ENCODE peak calls at places on chromosomes 1 and 21, in four cellular contexts. One of them, this sample, is unnamed.

GRCh38 chr1:172917972-172918371 is 132.8 kb downstream of the TNFSF18 start:
- DNase-seq in upper lobe of right lung: no peak
- DNase-seq in fibroblast of lung: peak; percentile 94
- DNase-seq in lung: no peak
- DNase-seq in this sample: no peak

GRCh38 chr1:33502726-33503125 is 30.3 kb downstream of the ZSCAN20 start:
- DNase-seq in upper lobe of right lung: no peak
- DNase-seq in fibroblast of lung: no peak
- DNase-seq in lung: no peak
- DNase-seq in this sample: no peak

GRCh38 chr1:47976267-47976666 is 20.9 kb downstream of the TRABD2B start:
- DNase-seq in upper lobe of right lung: no peak
- DNase-seq in fibroblast of lung: no peak
- DNase-seq in lung: no peak
- DNase-seq in this sample: no peak

GRCh38 chr1:193181985-193182384 is 4.4 kb downstream of the B3GALT2 start:
- DNase-seq in upper lobe of right lung: no peak
- DNase-seq in fibroblast of lung: peak; percentile 29
- DNase-seq in lung: no peak
- DNase-seq in this sample: no peak

GRCh38 chr21:37582613-37583012 is 216.0 kb downstream of the DYRK1A start:
- DNase-seq in upper lobe of right lung: no peak
- DNase-seq in fibroblast of lung: peak; percentile 81
- DNase-seq in lung: no peak
- DNase-seq in this sample: peak; percentile 61

GRCh38 chr1:117821782-117822447 is 107.5 kb downstream of the GDAP2 start:
- DNase-seq in upper lobe of right lung: no peak
- DNase-seq in fibroblast of lung: peak; percentile 94
- DNase-seq in lung: no peak
- DNase-seq in this sample: no peak

GRCh38 chr21:42746593-42747266 is 93.3 kb downstream of the PDE9A start:
- DNase-seq in upper lobe of right lung: peak; percentile 86
- DNase-seq in fibroblast of lung: no peak
- DNase-seq in lung: peak; percentile 58
- DNase-seq in this sample: no peak

GRCh38 chr1:207027921-207028320 is 4.6 kb downstream of the C1orf116 start:
- DNase-seq in upper lobe of right lung: no peak
- DNase-seq in fibroblast of lung: no peak
- DNase-seq in lung: no peak
- DNase-seq in this sample: no peak

GRCh38 chr1:201183209-201183608 is 7.4 kb upstream of the IGFN1 start:
- DNase-seq in upper lobe of right lung: peak; percentile 22
- DNase-seq in fibroblast of lung: no peak
- DNase-seq in lung: no peak
- DNase-seq in this sample: no peak

GRCh38 chr1:52328615-52329014 is 37.4 kb downstream of the CC2D1B start:
- DNase-seq in upper lobe of right lung: no peak
- DNase-seq in fibroblast of lung: no peak
- DNase-seq in lung: no peak
- DNase-seq in this sample: no peak

GRCh38 chr21:43917515-43918384 is 52.7 kb downstream of the AGPAT3 start:
- DNase-seq in upper lobe of right lung: peak; percentile 37
- DNase-seq in fibroblast of lung: no peak
- DNase-seq in lung: no peak
- DNase-seq in this sample: no peak

GRCh38 chr1:17586172-17586963 is 46.9 kb downstream of the ARHGEF10L start:
- DNase-seq in upper lobe of right lung: peak; percentile 71
- DNase-seq in fibroblast of lung: peak; percentile 87
- DNase-seq in lung: no peak
- DNase-seq in this sample: no peak

GRCh38 chr1:55468438-55468837 is 253.3 kb upstream of the USP24 start:
- DNase-seq in upper lobe of right lung: no peak
- DNase-seq in fibroblast of lung: peak; percentile 73
- DNase-seq in lung: no peak
- DNase-seq in this sample: no peak

GRCh38 chr21:45228656-45229240 is 58.9 kb downstream of the POFUT2 start:
- DNase-seq in upper lobe of right lung: no peak
- DNase-seq in fibroblast of lung: no peak
- DNase-seq in lung: no peak
- DNase-seq in this sample: no peak

GRCh38 chr1:41109316-41110263 is 88.1 kb upstream of the SLFNL1 start:
- DNase-seq in upper lobe of right lung: no peak
- DNase-seq in fibroblast of lung: peak; percentile 96
- DNase-seq in lung: peak; percentile 50
- DNase-seq in this sample: peak; percentile 43

GRCh38 chr1:95554408-95554807 is 320.4 kb downstream of the RWDD3 start:
- DNase-seq in upper lobe of right lung: no peak
- DNase-seq in fibroblast of lung: no peak
- DNase-seq in lung: no peak
- DNase-seq in this sample: no peak

GRCh38 chr1:15038232-15039016 is 115.1 kb upstream of the TMEM51 start:
- DNase-seq in upper lobe of right lung: no peak
- DNase-seq in fibroblast of lung: peak; percentile 33
- DNase-seq in lung: no peak
- DNase-seq in this sample: no peak

GRCh38 chr1:904271-904950 is 19.3 kb upstream of the SAMD11 start:
- DNase-seq in upper lobe of right lung: peak; percentile 92
- DNase-seq in fibroblast of lung: peak; percentile 76
- DNase-seq in lung: peak; percentile 82
- DNase-seq in this sample: peak; percentile 67

GRCh38 chr1:10765734-10766478 is 30.5 kb downstream of the CASZ1 start:
- DNase-seq in upper lobe of right lung: no peak
- DNase-seq in fibroblast of lung: no peak
- DNase-seq in lung: peak; percentile 65
- DNase-seq in this sample: no peak

GRCh38 chr21:34878940-34879339 is 170.2 kb downstream of the RUNX1 start:
- DNase-seq in upper lobe of right lung: no peak
- DNase-seq in fibroblast of lung: no peak
- DNase-seq in lung: no peak
- DNase-seq in this sample: no peak

GRCh38 chr1:173868266-173869107 is at the start of gene ZBTB37:
- DNase-seq in upper lobe of right lung: peak; percentile 98
- DNase-seq in fibroblast of lung: no peak
- DNase-seq in lung: peak; percentile 94
- DNase-seq in this sample: peak; percentile 99

GRCh38 chr1:71717186-71717585 is 565.2 kb downstream of the NEGR1 start:
- DNase-seq in upper lobe of right lung: no peak
- DNase-seq in fibroblast of lung: no peak
- DNase-seq in lung: no peak
- DNase-seq in this sample: no peak

GRCh38 chr1:88736633-88737248 is 52.7 kb downstream of the PKN2 start:
- DNase-seq in upper lobe of right lung: no peak
- DNase-seq in fibroblast of lung: peak; percentile 63
- DNase-seq in lung: no peak
- DNase-seq in this sample: peak; percentile 40

GRCh38 chr1:31010081-31010989 is 55.2 kb downstream of the PUM1 start:
- DNase-seq in upper lobe of right lung: no peak
- DNase-seq in fibroblast of lung: peak; percentile 33
- DNase-seq in lung: no peak
- DNase-seq in this sample: no peak

GRCh38 chr1:88088481-88088880 is 595.6 kb upstream of the PKN2 start:
- DNase-seq in upper lobe of right lung: no peak
- DNase-seq in fibroblast of lung: no peak
- DNase-seq in lung: no peak
- DNase-seq in this sample: no peak

GRCh38 chr1:215970406-215970805 is 403.3 kb downstream of the KCTD3 start:
- DNase-seq in upper lobe of right lung: no peak
- DNase-seq in fibroblast of lung: peak; percentile 27
- DNase-seq in lung: no peak
- DNase-seq in this sample: no peak

GRCh38 chr1:241531195-241532172 is 694 bp upstream of the KMO start:
- DNase-seq in upper lobe of right lung: no peak
- DNase-seq in fibroblast of lung: peak; percentile 88
- DNase-seq in lung: no peak
- DNase-seq in this sample: no peak

GRCh38 chr21:39373634-39374033 is 24.7 kb upstream of the HMGN1 start:
- DNase-seq in upper lobe of right lung: no peak
- DNase-seq in fibroblast of lung: peak; percentile 36
- DNase-seq in lung: no peak
- DNase-seq in this sample: peak; percentile 56
- TF ChIP-seq CTCF in upper lobe of right lung: peak; percentile 10
- TF ChIP-seq CTCF in fibroblast of lung: peak; percentile 19
- TF ChIP-seq CTCF in lung: no peak
- TF ChIP-seq CTCF in this sample: peak; percentile 66

GRCh38 chr1:59397459-59397858 is 100.6 kb downstream of the FGGY start:
- DNase-seq in upper lobe of right lung: no peak
- DNase-seq in fibroblast of lung: no peak
- DNase-seq in lung: no peak
- DNase-seq in this sample: no peak
- H3K4me1 ChIP-seq in upper lobe of right lung: peaks cover 17% of the 10 kb centered on the region
- H3K4me1 ChIP-seq in fibroblast of lung: peaks cover 3% of the 10 kb centered on the region
- H3K4me1 ChIP-seq in lung: no peaks in the 10 kb centered on the region
- H3K4me1 ChIP-seq in this sample: no peaks in the 10 kb centered on the region

GRCh38 chr1:228650946-228651345 is 84.3 kb upstream of the RHOU start:
- DNase-seq in upper lobe of right lung: no peak
- DNase-seq in fibroblast of lung: no peak
- DNase-seq in lung: no peak
- DNase-seq in this sample: no peak

GRCh38 chr1:228648647-228649383 is 86.5 kb upstream of the RHOU start:
- DNase-seq in upper lobe of right lung: no peak
- DNase-seq in fibroblast of lung: no peak
- DNase-seq in lung: no peak
- DNase-seq in this sample: no peak

GRCh38 chr1:228646717-228647522 is 88.4 kb upstream of the RHOU start:
- DNase-seq in upper lobe of right lung: no peak
- DNase-seq in fibroblast of lung: peak; percentile 41
- DNase-seq in lung: no peak
- DNase-seq in this sample: peak; percentile 51

GRCh38 chr1:228647523-228648444 is 87.5 kb upstream of the RHOU start:
- DNase-seq in upper lobe of right lung: peak; percentile 68
- DNase-seq in fibroblast of lung: peak; percentile 29
- DNase-seq in lung: peak; percentile 35
- DNase-seq in this sample: peak; percentile 64

DNA sequence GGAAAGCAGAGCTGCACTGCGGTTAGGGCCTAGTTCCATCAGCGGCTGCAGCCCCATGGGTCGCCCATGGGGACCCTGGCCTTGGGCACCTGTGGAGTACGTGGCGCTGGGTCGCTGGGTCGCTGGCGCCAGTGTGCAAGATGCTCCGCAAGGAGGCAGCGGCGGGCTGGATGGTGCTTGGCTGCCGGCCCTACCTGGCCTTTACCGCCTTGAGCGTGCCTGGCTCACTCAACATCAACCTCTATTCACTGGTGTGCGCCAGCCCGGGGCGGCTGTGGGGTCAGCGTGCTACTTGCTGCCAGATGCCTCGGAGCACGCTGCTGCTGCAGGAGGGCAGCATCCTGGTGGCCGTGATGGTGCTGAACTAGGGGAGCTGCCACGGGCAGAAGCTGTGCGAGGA is 85.1 kb upstream of the RHOU start:
- DNase-seq in upper lobe of right lung: no peak
- DNase-seq in fibroblast of lung: no peak
- DNase-seq in lung: no peak
- DNase-seq in this sample: no peak
- H3K36me3 ChIP-seq in upper lobe of right lung: no peaks in the 10 kb centered on the region
- H3K36me3 ChIP-seq in fibroblast of lung: no peaks in the 10 kb centered on the region
- H3K36me3 ChIP-seq in lung: no peaks in the 10 kb centered on the region
- H3K36me3 ChIP-seq in this sample: no peaks in the 10 kb centered on the region

DNA sequence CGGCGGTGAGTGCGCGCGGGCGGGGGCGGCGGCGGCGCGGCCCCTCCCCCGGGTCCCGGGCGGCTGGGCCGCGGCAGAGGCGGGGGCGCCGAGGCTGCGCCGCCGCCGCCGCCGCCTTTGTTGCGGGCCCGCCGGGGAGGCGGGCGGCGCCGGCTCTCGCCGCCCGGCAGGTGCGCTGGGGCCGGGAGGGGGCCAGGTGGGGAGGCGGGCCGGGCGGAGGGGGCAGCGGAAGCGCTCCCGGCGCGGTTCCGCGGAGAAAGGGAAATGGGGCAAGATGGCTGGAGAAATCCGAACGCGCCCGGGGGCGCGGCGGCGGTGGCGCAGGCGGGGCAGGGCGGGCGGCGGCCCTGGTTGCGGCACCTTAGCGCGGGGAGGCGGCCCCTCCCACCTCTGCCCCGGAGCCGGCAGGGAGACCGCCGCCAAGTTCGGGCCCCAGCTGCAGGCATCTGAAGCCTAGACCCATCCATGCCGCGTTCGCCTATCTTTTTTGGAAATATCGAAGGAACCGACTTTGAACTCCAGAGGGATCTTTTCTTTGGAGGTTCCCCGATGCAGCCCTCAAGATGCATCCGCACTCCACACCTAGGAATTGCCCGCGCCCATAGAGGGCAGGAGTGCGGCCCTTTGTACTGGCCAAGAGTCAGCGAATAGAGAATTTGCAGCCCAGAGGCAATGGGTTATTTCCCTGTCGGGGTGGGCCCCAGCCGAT is 479 bp downstream of the POGK start:
- DNase-seq in upper lobe of right lung: peak; percentile 88
- DNase-seq in fibroblast of lung: peak; percentile 18
- DNase-seq in lung: peak; percentile 64
- DNase-seq in this sample: peak; percentile 50
- TF ChIP-seq CTCF in upper lobe of right lung: peak; percentile 22
- TF ChIP-seq CTCF in fibroblast of lung: peak; percentile 12
- TF ChIP-seq CTCF in lung: no peak
- TF ChIP-seq CTCF in this sample: peak; percentile 5

GRCh38 chr1:8925960-8926359 is 19.7 kb upstream of the CA6 start:
- DNase-seq in upper lobe of right lung: no peak
- DNase-seq in fibroblast of lung: no peak
- DNase-seq in lung: no peak
- DNase-seq in this sample: no peak
- H3K4me1 ChIP-seq in upper lobe of right lung: no peaks in the 10 kb centered on the region
- H3K4me1 ChIP-seq in fibroblast of lung: no peaks in the 10 kb centered on the region
- H3K4me1 ChIP-seq in lung: no peaks in the 10 kb centered on the region
- H3K4me1 ChIP-seq in this sample: no peaks in the 10 kb centered on the region

GRCh38 chr1:53792751-53793150 is 45.3 kb downstream of the NDC1 start:
- DNase-seq in upper lobe of right lung: no peak
- DNase-seq in fibroblast of lung: no peak
- DNase-seq in lung: no peak
- DNase-seq in this sample: no peak

GRCh38 chr1:53783056-53783455 is 44.1 kb upstream of the GLIS1 start:
- DNase-seq in upper lobe of right lung: no peak
- DNase-seq in fibroblast of lung: no peak
- DNase-seq in lung: no peak
- DNase-seq in this sample: no peak

GRCh38 chr1:53787655-53788054 is 48.7 kb upstream of the GLIS1 start:
- DNase-seq in upper lobe of right lung: no peak
- DNase-seq in fibroblast of lung: no peak
- DNase-seq in lung: no peak
- DNase-seq in this sample: no peak
- H3K36me3 ChIP-seq in upper lobe of right lung: peaks cover 23% of the 10 kb centered on the region
- H3K36me3 ChIP-seq in fibroblast of lung: no peaks in the 10 kb centered on the region
- H3K36me3 ChIP-seq in lung: peaks cover 6% of the 10 kb centered on the region
- H3K36me3 ChIP-seq in this sample: no peaks in the 10 kb centered on the region

This sample was measured in Caco-2.